ENCODE peak calls at places on chromosome 12, in eight cellular contexts. I is A549; U is naive thymus-derived CD4-positive, alpha-beta T cell; C is kidney; W is suprapubic skin; E is effector memory CD4-positive, alpha-beta T cell; N is stomach; X is right cardiac atrium. D is an unnamed sample. For H3K4me1, the result is how much of the 10 kb centered on the place peaks cover.

GRCh38 chr12:124626841-124627502 is 59.6 kb upstream of the NCOR2 start:
- DNase-seq in I (no peak), U (no peak), C (peak), W (no peak), E (no peak), N (peak), X (peak), D (no peak)

GRCh38 chr12:123266679-123267277 is 4.9 kb downstream of the CDK2AP1 start:
- DNase-seq in I (no peak), U (no peak), C (peak), W (no peak), E (no peak), N (no peak), X (no peak), D (no peak)

GRCh38 chr12:76637807-76638206 is 78.2 kb upstream of the OSBPL8 start:
- DNase-seq in I (no peak), U (no peak), C (no peak), W (no peak), E (no peak), N (no peak), X (no peak), D (no peak)

GRCh38 chr12:83017001-83017400 is 330.3 kb downstream of the TMTC2 start:
- DNase-seq in I (no peak), U (no peak), C (no peak), W (no peak), E (no peak), N (no peak), X (no peak), D (no peak)

GRCh38 chr12:11795192-11795909 is 145.9 kb downstream of the ETV6 start:
- DNase-seq in I (no peak), U (no peak), C (no peak), W (no peak), E (no peak), N (no peak), X (no peak), D (no peak)

GRCh38 chr12:106045251-106045674 is 93.5 kb downstream of the NUAK1 start:
- DNase-seq in I (no peak), U (no peak), C (no peak), W (no peak), E (no peak), N (no peak), X (no peak), D (no peak)

GRCh38 chr12:85016423-85016822 is 19.7 kb downstream of the TSPAN19 start:
- DNase-seq in I (peak), U (no peak), C (no peak), W (no peak), E (no peak), N (no peak), X (no peak), D (no peak)

GRCh38 chr12:14959126-14959440 is 2.3 kb downstream of the ARHGDIB start:
- DNase-seq in I (no peak), U (no peak), C (no peak), W (no peak), E (no peak), N (no peak), X (no peak), D (no peak)

GRCh38 chr12:52335598-52336262 is 14.5 kb upstream of the KRT83 start:
- DNase-seq in I (no peak), U (no peak), C (peak), W (no peak), E (no peak), N (peak), X (no peak), D (no peak)

GRCh38 chr12:131363416-131363815 is 347.5 kb upstream of the SFSWAP start:
- DNase-seq in I (no peak), U (no peak), C (no peak), W (peak), E (no peak), N (no peak), X (no peak), D (no peak)

GRCh38 chr12:131826064-131826928 is 1.9 kb upstream of the MMP17 start:
- DNase-seq in I (no peak), U (no peak), C (no peak), W (peak), E (no peak), N (no peak), X (no peak), D (no peak)

GRCh38 chr12:63093711-63094110 is 57.3 kb downstream of the AVPR1A start:
- DNase-seq in I (no peak), U (no peak), C (no peak), W (no peak), E (no peak), N (no peak), X (no peak), D (no peak)

GRCh38 chr12:72271401-72271740 is 799 bp upstream of the TRHDE start:
- DNase-seq in I (no peak), U (no peak), C (peak), W (no peak), E (no peak), N (no peak), X (peak), D (no peak)

GRCh38 chr12:117440384-117440783 is 79.0 kb upstream of the NOS1 start:
- DNase-seq in I (no peak), U (no peak), C (no peak), W (no peak), E (no peak), N (no peak), X (no peak), D (no peak)

GRCh38 chr12:103956515-103957027 is 9.1 kb upstream of the TDG start:
- DNase-seq in I (no peak), U (peak), C (no peak), W (no peak), E (no peak), N (no peak), X (no peak), D (no peak)

GRCh38 chr12:112124918-112125249 is 476 bp upstream of the TRAFD1 start:
- DNase-seq in I (no peak), U (no peak), C (no peak), W (no peak), E (no peak), N (no peak), X (no peak), D (no peak)

GRCh38 chr12:8742501-8742900 is 44.7 kb downstream of the RIMKLB start:
- DNase-seq in I (no peak), U (no peak), C (no peak), W (no peak), E (no peak), N (no peak), X (no peak), D (no peak)

GRCh38 chr12:110555509-110556406 is 27.4 kb downstream of the PPTC7 start:
- DNase-seq in I (no peak), U (no peak), C (no peak), W (no peak), E (no peak), N (no peak), X (no peak), D (no peak)

GRCh38 chr12:153080-153746 is 60.7 kb downstream of the SLC6A12 start:
- DNase-seq in I (peak), U (peak), C (peak), W (no peak), E (no peak), N (peak), X (peak), D (peak)

GRCh38 chr12:116280590-116281290 is 3.2 kb upstream of the MED13L start:
- DNase-seq in I (no peak), U (no peak), C (no peak), W (no peak), E (no peak), N (no peak), X (no peak), D (no peak)

GRCh38 chr12:117404203-117404853 is 42.9 kb upstream of the NOS1 start:
- DNase-seq in I (no peak), U (no peak), C (no peak), W (no peak), E (no peak), N (no peak), X (no peak), D (no peak)

GRCh38 chr12:66900616-66901015 is 221.7 kb upstream of the GRIP1 start:
- DNase-seq in I (no peak), U (no peak), C (no peak), W (no peak), E (no peak), N (no peak), X (no peak), D (no peak)

GRCh38 chr12:85253823-85254222 is 26.2 kb upstream of the ALX1 start:
- DNase-seq in I (no peak), U (no peak), C (no peak), W (no peak), E (no peak), N (no peak), X (no peak), D (no peak)

GRCh38 chr12:207804-208203 is 6.2 kb downstream of the SLC6A12 start:
- DNase-seq in I (no peak), U (no peak), C (peak), W (no peak), E (no peak), N (no peak), X (no peak), D (no peak)

GRCh38 chr12:123712780-123713319 is 697 bp downstream of the ATP6V0A2 start:
- DNase-seq in I (no peak), U (peak), C (no peak), W (no peak), E (no peak), N (no peak), X (no peak), D (no peak)

GRCh38 chr12:3931721-3932120 is 58.5 kb upstream of the PARP11 start:
- DNase-seq in I (no peak), U (no peak), C (no peak), W (no peak), E (no peak), N (no peak), X (no peak), D (no peak)

GRCh38 chr12:117875652-117876491 is 92.9 kb downstream of the KSR2 start:
- DNase-seq in I (no peak), U (peak), C (peak), W (no peak), E (peak), N (no peak), X (peak), D (no peak)

GRCh38 chr12:26630546-26631027 is 202.4 kb downstream of the ITPR2 start:
- DNase-seq in I (no peak), U (no peak), C (peak), W (no peak), E (no peak), N (no peak), X (no peak), D (no peak)

GRCh38 chr12:52434096-52434733 is at the start of gene KRT75:
- DNase-seq in I (no peak), U (no peak), C (no peak), W (peak), E (no peak), N (no peak), X (no peak), D (no peak)

GRCh38 chr12:40959041-40959440 is 229.1 kb upstream of the PDZRN4 start:
- DNase-seq in I (no peak), U (no peak), C (no peak), W (no peak), E (no peak), N (no peak), X (no peak), D (no peak)

GRCh38 chr12:40953076-40953475 is 235.0 kb upstream of the PDZRN4 start:
- DNase-seq in I (no peak), U (no peak), C (no peak), W (no peak), E (no peak), N (no peak), X (no peak), D (no peak)

DNA sequence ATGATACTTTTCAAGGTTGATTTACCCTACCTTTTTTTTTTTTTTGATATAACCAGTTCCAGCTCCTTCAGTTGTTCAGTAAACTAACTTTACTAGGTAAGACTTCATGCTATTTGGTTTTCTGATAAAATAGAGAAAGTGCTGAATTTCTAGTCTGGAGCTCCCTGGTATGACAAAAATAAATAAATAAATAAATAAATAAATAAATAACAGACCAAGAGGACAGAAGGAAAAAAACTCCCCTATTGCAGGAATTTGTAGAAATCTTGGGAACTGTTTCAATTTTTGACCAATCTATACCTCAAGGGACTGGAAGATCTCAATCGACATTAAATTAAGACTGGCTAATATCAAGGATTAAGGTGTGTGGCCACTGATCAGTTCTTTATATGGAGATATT is 230.7 kb upstream of the PDZRN4 start:
- DNase-seq in I (no peak), U (no peak), C (no peak), W (no peak), E (no peak), N (no peak), X (no peak), D (no peak)
- H3K4me1 ChIP-seq in I (under half), U (under half), C (under half), W (under half), E (under half), N (under half), X (under half), D (under half)

GRCh38 chr12:31959701-31960391 is 631 bp downstream of the RESF1 start:
- DNase-seq in I (peak), U (peak), C (peak), W (peak), E (no peak), N (peak), X (peak), D (peak)
- H3K4me1 ChIP-seq in I (under half), U (half or more), C (under half), W (under half), E (under half), N (under half), X (under half), D (under half)

GRCh38 chr12:107326237-107326636 is 232.9 kb upstream of the CRY1 start:
- DNase-seq in I (no peak), U (no peak), C (no peak), W (no peak), E (no peak), N (no peak), X (no peak), D (peak)
- H3K4me1 ChIP-seq in I (half or more), U (under half), C (under half), W (under half), E (under half), N (under half), X (under half), D (under half)

GRCh38 chr12:120041386-120042231 is 52.6 kb downstream of the BICDL1 start:
- DNase-seq in I (no peak), U (peak), C (no peak), W (no peak), E (no peak), N (no peak), X (no peak), D (no peak)
- H3K4me1 ChIP-seq in I (under half), U (under half), C (under half), W (under half), E (under half), N (under half), X (under half), D (under half)

GRCh38 chr12:55719371-55719770 is 822 bp upstream of the RDH5 start:
- DNase-seq in I (no peak), U (no peak), C (no peak), W (no peak), E (no peak), N (no peak), X (peak), D (no peak)

GRCh38 chr12:55722948-55723347 is 2.8 kb downstream of the RDH5 start:
- DNase-seq in I (no peak), U (no peak), C (no peak), W (no peak), E (no peak), N (no peak), X (no peak), D (no peak)

GRCh38 chr12:55720071-55720564 is at the start of gene RDH5:
- DNase-seq in I (no peak), U (no peak), C (no peak), W (no peak), E (no peak), N (peak), X (peak), D (no peak)

GRCh38 chr12:55721601-55722213 is 1.5 kb downstream of the RDH5 start:
- DNase-seq in I (no peak), U (no peak), C (no peak), W (no peak), E (no peak), N (no peak), X (peak), D (no peak)

GRCh38 chr12:55720894-55721444 is 776 bp downstream of the RDH5 start:
- DNase-seq in I (peak), U (no peak), C (peak), W (no peak), E (no peak), N (peak), X (peak), D (no peak)
- H3K4me1 ChIP-seq in I (half or more), U (under half), C (under half), W (half or more), E (under half), N (half or more), X (under half), D (under half)